ENCODE peak calls at places on chromosome 15, in ten cellular contexts. W is IMR-90, Z is AG09309, N is foreskin keratinocyte, Q is GM10248, C is MM.1S, L is PC-3, R is colonic mucosa, O is RWPE1, Y is choroid plexus epithelial cell. T is an unnamed sample.

GRCh38 chr15:46260937-46261336 is 626.1 kb downstream of the SQOR start:
- DNase-seq in L (peak), N (no peak), Q (no peak), W (no peak), Y (no peak), Z (no peak), R (no peak), O (no peak), C (no peak), T (no peak)

GRCh38 chr15:32981536-32981935 is 213.0 kb downstream of the FMN1 start:
- DNase-seq in W (peak), Z (no peak), Y (no peak), C (no peak), O (no peak), N (peak), L (peak), R (no peak), Q (no peak), T (no peak)

GRCh38 chr15:80456517-80457497 is 52.6 kb downstream of the ARNT2 start:
- DNase-seq in N (no peak), Z (no peak), W (peak), R (no peak), O (no peak), Q (no peak), Y (peak), L (no peak), C (no peak), T (no peak)

GRCh38 chr15:92000709-92001108 is 147.2 kb downstream of the SLCO3A1 start:
- DNase-seq in Q (no peak), W (no peak), Y (no peak), L (no peak), Z (no peak), R (no peak), N (no peak), C (no peak), O (no peak), T (no peak)

GRCh38 chr15:27958911-27959598 is 140.1 kb downstream of the OCA2 start:
- DNase-seq in Z (no peak), C (no peak), O (no peak), Y (no peak), L (no peak), Q (no peak), R (no peak), W (no peak), N (no peak), T (no peak)

GRCh38 chr15:26744894-26745293 is 28.0 kb downstream of the GABRB3 start:
- DNase-seq in O (no peak), C (no peak), Z (no peak), Q (no peak), N (no peak), L (no peak), Y (no peak), R (no peak), W (no peak), T (no peak)

GRCh38 chr15:90231028-90232017 is 2.4 kb downstream of the CIB1 start:
- DNase-seq in C (no peak), Z (no peak), O (no peak), Y (no peak), R (no peak), L (peak), N (no peak), W (no peak), Q (peak), T (peak)

GRCh38 chr15:96334705-96335428 is 4.4 kb downstream of the NR2F2 start:
- DNase-seq in Q (peak), L (peak), N (no peak), O (no peak), R (peak), C (no peak), Z (no peak), W (no peak), Y (peak), T (peak)

GRCh38 chr15:85414037-85414436 is 33.6 kb downstream of the AKAP13 start:
- DNase-seq in Y (no peak), Q (no peak), Z (no peak), N (no peak), W (no peak), C (no peak), L (no peak), O (no peak), R (no peak), T (no peak)

GRCh38 chr15:81411969-81412633 is 38.1 kb upstream of the TMC3 start:
- DNase-seq in L (no peak), R (no peak), Y (no peak), O (no peak), W (no peak), N (no peak), Q (no peak), C (no peak), Z (no peak), T (no peak)

GRCh38 chr15:67515090-67515489 is 5.8 kb upstream of the C15orf61 start:
- DNase-seq in W (no peak), Z (no peak), N (no peak), L (no peak), R (no peak), O (no peak), Q (no peak), Y (no peak), C (no peak), T (no peak)

GRCh38 chr15:67189326-67190051 is 65.0 kb downstream of the AAGAB start:
- DNase-seq in Y (no peak), N (no peak), W (peak), C (no peak), L (no peak), Z (no peak), O (no peak), Q (peak), R (no peak), T (peak)

GRCh38 chr15:80530737-80531365 is 126.7 kb downstream of the ARNT2 start:
- DNase-seq in C (no peak), N (no peak), Y (peak), W (peak), Z (peak), O (no peak), L (no peak), R (no peak), Q (no peak), T (no peak)

GRCh38 chr15:65829150-65829764 is 37.2 kb upstream of the DENND4A start:
- DNase-seq in L (peak), Y (peak), Q (peak), O (peak), C (peak), R (no peak), W (peak), Z (no peak), N (peak), T (no peak)

GRCh38 chr15:78987891-78988360 is 43.1 kb upstream of the CTSH start:
- DNase-seq in Y (no peak), C (no peak), W (no peak), O (no peak), R (no peak), Q (no peak), L (no peak), Z (no peak), N (no peak), T (no peak)

GRCh38 chr15:97346221-97346620 is 614.3 kb upstream of the ARRDC4 start:
- DNase-seq in Z (no peak), L (no peak), O (no peak), W (no peak), N (no peak), C (no peak), Y (no peak), R (no peak), Q (no peak), T (no peak)

GRCh38 chr15:22904736-22905135 is 66.3 kb downstream of the NIPA2 start:
- DNase-seq in N (no peak), Z (no peak), Q (no peak), W (no peak), C (no peak), Y (no peak), L (no peak), O (no peak), R (no peak), T (no peak)

GRCh38 chr15:101068961-101069734 is 150.0 kb downstream of the LRRK1 start:
- DNase-seq in Y (peak), R (no peak), Q (no peak), L (no peak), C (no peak), Z (no peak), W (peak), O (peak), N (peak), T (no peak)
- TF ChIP-seq CTCF in Y (peak), R (no peak), Q (no peak), L (no peak), C (no peak), Z (no peak), W (peak), O (no peak), N (peak), T (no peak)

GRCh38 chr15:87959080-87959479 is 297.5 kb downstream of the NTRK3 start:
- DNase-seq in L (no peak), Z (no peak), N (no peak), Q (no peak), R (no peak), W (no peak), C (no peak), O (no peak), Y (no peak), T (no peak)
- TF ChIP-seq CTCF in L (no peak), Z (peak), N (no peak), Q (no peak), R (no peak), W (peak), C (no peak), O (no peak), Y (peak), T (no peak)

GRCh38 chr15:58517252-58517681 is 85.5 kb downstream of the LIPC start:
- DNase-seq in L (no peak), W (no peak), C (no peak), N (no peak), Q (no peak), O (no peak), R (no peak), Y (no peak), Z (no peak), T (no peak)
- TF ChIP-seq CTCF in L (no peak), W (no peak), C (peak), N (peak), Q (no peak), O (no peak), R (no peak), Y (no peak), Z (peak), T (no peak)

GRCh38 chr15:53808058-53808703 is 48.7 kb upstream of the WDR72 start:
- DNase-seq in Z (no peak), N (peak), O (peak), L (peak), R (no peak), Y (peak), C (peak), Q (peak), W (no peak), T (peak)
- TF ChIP-seq CTCF in Z (peak), N (peak), O (peak), L (peak), R (peak), Y (no peak), C (peak), Q (peak), W (peak), T (peak)

DNA sequence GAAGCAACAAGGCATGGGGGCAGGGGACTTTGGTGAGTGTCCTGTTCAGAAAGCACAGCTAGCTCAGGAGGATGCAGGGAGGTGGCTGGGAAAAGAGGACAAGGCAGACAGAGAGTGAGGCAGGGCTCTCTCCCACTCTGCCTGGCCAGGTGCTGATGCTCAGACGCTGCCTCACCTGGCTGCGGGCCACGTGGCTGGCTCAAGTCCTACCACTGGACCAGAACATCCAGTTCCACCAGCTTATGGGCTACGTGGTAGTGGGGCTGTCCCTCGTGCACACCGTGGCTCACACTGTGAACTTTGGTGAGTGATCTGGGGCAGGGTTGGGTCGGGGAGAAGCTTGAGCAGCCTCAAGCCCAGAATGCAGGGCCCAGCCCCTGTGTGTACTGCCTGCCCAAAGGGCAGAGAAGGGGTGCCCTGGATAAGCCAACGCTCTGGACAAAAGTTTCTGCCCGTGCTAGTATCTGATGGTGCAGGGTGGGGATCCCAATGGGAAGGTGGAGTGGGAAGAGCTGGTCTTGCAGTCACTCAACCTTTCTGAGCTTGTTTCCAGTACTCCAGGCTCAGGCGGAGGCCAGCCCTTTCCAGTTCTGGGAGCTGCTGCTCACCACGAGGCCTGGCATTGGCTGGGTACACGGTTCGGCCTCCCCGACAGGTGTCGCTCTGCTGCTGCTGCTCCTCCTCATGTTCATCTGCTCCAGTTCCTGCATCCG is 20.9 kb downstream of the NOX5 start:
- DNase-seq in R (peak), Q (peak), L (peak), O (no peak), C (no peak), W (no peak), Z (no peak), Y (no peak), N (peak), T (no peak)
- TF ChIP-seq CTCF in R (peak), Q (no peak), L (no peak), O (no peak), C (no peak), W (no peak), Z (no peak), Y (peak), N (peak), T (no peak)

GRCh38 chr15:60047701-60048100 is 43.6 kb downstream of the FOXB1 start:
- DNase-seq in Z (no peak), R (no peak), O (no peak), Q (no peak), L (no peak), W (no peak), Y (peak), N (peak), C (no peak), T (no peak)

GRCh38 chr15:60049948-60050347 is 45.8 kb downstream of the FOXB1 start:
- DNase-seq in Q (no peak), R (no peak), O (no peak), Y (no peak), N (no peak), C (no peak), Z (no peak), W (no peak), L (no peak), T (no peak)

GRCh38 chr15:60043744-60044435 is 39.8 kb downstream of the FOXB1 start:
- DNase-seq in Y (no peak), Q (no peak), W (no peak), O (no peak), Z (no peak), L (no peak), R (no peak), N (no peak), C (no peak), T (no peak)

DNA sequence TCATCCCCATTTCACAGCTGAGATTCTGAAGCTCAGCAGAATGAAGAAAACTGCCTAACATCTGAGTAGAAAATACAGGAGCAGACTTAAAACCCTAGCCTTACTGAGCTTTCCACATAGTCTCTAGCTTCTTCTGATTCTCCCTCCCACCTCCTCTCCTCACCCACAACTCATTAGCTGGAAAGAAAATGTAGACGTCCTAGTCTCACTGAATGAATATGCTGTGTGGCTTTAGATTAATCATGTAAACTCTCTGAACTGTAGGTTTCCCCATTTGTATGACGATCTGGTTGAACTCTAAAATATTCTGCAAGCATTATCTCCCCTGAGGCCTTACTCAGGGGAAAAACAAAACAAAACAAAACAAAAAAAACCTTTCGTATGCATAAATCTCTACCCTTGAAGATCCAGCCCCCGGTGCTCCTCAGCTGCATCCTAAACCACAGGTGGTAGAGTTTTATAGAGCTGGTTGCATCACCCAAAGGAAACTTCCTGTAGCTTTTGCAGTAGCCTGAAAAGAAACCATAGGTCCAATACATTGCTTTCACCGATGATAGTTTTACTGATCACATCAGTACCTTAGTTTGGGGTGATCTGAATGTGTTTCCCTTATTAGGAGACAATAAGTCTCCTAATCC is 40.6 kb downstream of the FOXB1 start:
- DNase-seq in L (no peak), N (no peak), Q (no peak), W (no peak), O (no peak), Z (no peak), R (no peak), C (peak), Y (no peak), T (no peak)
- TF ChIP-seq CTCF in L (no peak), N (no peak), Q (no peak), W (no peak), O (no peak), Z (no peak), R (no peak), C (no peak), Y (no peak), T (no peak)

GRCh38 chr15:44144992-44145391 is 50.1 kb downstream of the FRMD5 start:
- DNase-seq in Z (no peak), R (no peak), L (no peak), C (no peak), Y (no peak), O (no peak), N (no peak), W (no peak), Q (no peak), T (no peak)
- TF ChIP-seq CTCF in Z (no peak), R (no peak), L (no peak), C (no peak), Y (no peak), O (no peak), N (no peak), W (no peak), Q (no peak), T (no peak)

DNA sequence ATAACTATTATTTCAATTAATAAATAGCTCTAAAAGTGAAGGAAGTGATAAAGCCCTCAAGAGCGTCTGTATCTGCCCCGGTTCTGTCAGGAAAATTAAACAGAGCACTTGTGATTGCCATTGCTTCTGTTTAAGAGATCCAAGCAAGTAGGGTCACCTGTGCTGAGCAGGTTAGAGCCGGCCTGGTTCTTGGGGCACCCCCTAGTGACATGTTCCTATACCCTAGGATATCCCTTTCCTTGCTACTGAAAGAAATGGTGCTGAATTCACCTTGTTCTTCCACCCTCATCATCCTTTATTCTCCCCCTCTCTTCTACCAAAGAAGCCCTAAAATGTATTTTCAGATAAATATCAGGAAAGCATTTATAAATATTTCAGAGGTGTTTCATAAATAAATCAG is 323.5 kb downstream of the RORA start:
- DNase-seq in Z (no peak), Y (no peak), L (no peak), C (peak), N (no peak), Q (no peak), W (no peak), O (no peak), R (no peak), T (no peak)
- TF ChIP-seq CTCF in Z (no peak), Y (peak), L (no peak), C (peak), N (peak), Q (no peak), W (no peak), O (no peak), R (no peak), T (no peak)

DNA sequence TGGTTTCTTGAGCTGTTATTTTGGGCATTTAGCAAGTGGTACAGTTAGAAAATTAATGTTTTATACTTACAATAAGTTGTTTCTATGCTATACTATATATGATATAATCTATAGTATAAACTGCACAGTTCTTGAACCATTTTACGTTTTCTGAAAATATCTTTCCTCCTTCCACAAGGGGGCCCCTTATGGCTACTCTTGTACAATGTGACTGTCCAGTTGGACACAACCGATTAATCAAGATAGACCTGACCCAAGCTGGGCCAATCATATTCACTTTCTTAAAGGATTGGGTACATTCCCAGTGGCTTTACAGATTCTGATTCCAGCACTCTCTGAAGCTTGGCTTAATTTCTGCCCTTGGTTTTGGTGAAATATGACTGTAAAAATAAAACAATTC is 953.4 kb downstream of the AGBL1 start:
- DNase-seq in Y (peak), N (no peak), L (peak), C (no peak), R (no peak), W (no peak), Z (no peak), Q (no peak), O (no peak), T (no peak)
- TF ChIP-seq CTCF in Y (peak), N (peak), L (peak), C (no peak), R (no peak), W (peak), Z (no peak), Q (no peak), O (no peak), T (no peak)